ENCODE peak calls at places on chromosomes 6 and 20, in seven cellular contexts. W, V, O, I, R, N and B are unnamed samples.

GRCh38 chr20:52143277-52143676 is 48.3 kb downstream of the ZFP64 start:
- DNase-seq in O (no peak), W (no peak), R (no peak), I (no peak), N (no peak), V (no peak), B (no peak)

GRCh38 chr6:84998223-84998622 is 233.8 kb upstream of the TBX18 start:
- DNase-seq in W (no peak), R (no peak), V (no peak), O (no peak), N (no peak), I (no peak), B (no peak)

GRCh38 chr6:97703661-97704060 is 420.6 kb upstream of the MMS22L start:
- DNase-seq in O (no peak), W (peak; percentile 34), R (no peak), I (no peak), V (no peak), N (no peak), B (no peak)

GRCh38 chr6:75524322-75524972 is 30.8 kb upstream of the FILIP1 start:
- DNase-seq in V (peak; percentile 1), N (no peak), R (peak; percentile 98), W (peak; percentile 97), I (peak; percentile 10), O (peak; percentile 95), B (no peak)

GRCh38 chr6:43299338-43300293 is 1.6 kb downstream of the SLC22A7 start:
- DNase-seq in N (no peak), O (no peak), W (no peak), R (no peak), I (no peak), V (no peak), B (no peak)

GRCh38 chr20:53255102-53255710 is 283.0 kb downstream of the TSHZ2 start:
- DNase-seq in V (no peak), O (no peak), W (no peak), I (no peak), R (no peak), N (no peak), B (no peak)

GRCh38 chr20:22842793-22843192 is 192.3 kb upstream of the SSTR4 start:
- DNase-seq in V (no peak), N (no peak), W (no peak), I (no peak), R (no peak), O (no peak), B (no peak)

GRCh38 chr6:161056451-161056850 is 64.9 kb downstream of the MAP3K4 start:
- DNase-seq in R (no peak), O (no peak), I (no peak), N (no peak), W (no peak), V (no peak), B (no peak)

GRCh38 chr20:1894951-1895673 is at the start of gene SIRPA:
- DNase-seq in I (no peak), W (peak; percentile 73), N (no peak), O (no peak), R (peak; percentile 43), V (peak; percentile 57), B (peak; percentile 39)

GRCh38 chr6:157823523-157824370 is 701 bp downstream of the SNX9 start:
- DNase-seq in O (peak; percentile 67), I (peak; percentile 62), V (peak; percentile 49), N (no peak), R (peak; percentile 60), W (peak; percentile 77), B (no peak)

GRCh38 chr6:100493206-100493888 is 28.6 kb upstream of the SIM1 start:
- DNase-seq in V (peak; percentile 46), I (no peak), R (no peak), O (no peak), W (no peak), N (no peak), B (no peak)

GRCh38 chr6:43878127-43878634 is 108.2 kb downstream of the VEGFA start:
- DNase-seq in I (no peak), V (no peak), W (no peak), N (no peak), O (no peak), R (no peak), B (no peak)

GRCh38 chr6:113699239-113699638 is 157.9 kb upstream of the MARCKS start:
- DNase-seq in W (no peak), R (no peak), O (peak; percentile 29), V (no peak), I (no peak), N (no peak), B (no peak)

GRCh38 chr6:16711551-16712249 is 49.6 kb downstream of the ATXN1 start:
- DNase-seq in O (peak; percentile 59), V (no peak), N (no peak), I (peak; percentile 82), W (no peak), R (peak; percentile 86), B (no peak)

GRCh38 chr6:35668708-35669440 is 19.8 kb downstream of the FKBP5 start:
- DNase-seq in I (no peak), O (no peak), W (peak; percentile 40), N (peak; percentile 42), V (no peak), R (no peak), B (no peak)

GRCh38 chr20:46401478-46401860 is 4.9 kb downstream of the ELMO2 start:
- DNase-seq in I (no peak), W (no peak), V (no peak), R (no peak), N (no peak), O (no peak), B (peak; percentile 17)

GRCh38 chr20:46400253-46400652 is 6.2 kb downstream of the ELMO2 start:
- DNase-seq in W (peak; percentile 74), O (no peak), N (no peak), R (no peak), V (no peak), I (no peak), B (no peak)

GRCh38 chr20:46402236-46402886 is 4.1 kb downstream of the ELMO2 start:
- DNase-seq in W (peak; percentile 58), V (no peak), R (no peak), I (no peak), O (no peak), N (no peak), B (no peak)

GRCh38 chr20:46399401-46399800 is 7.0 kb downstream of the ELMO2 start:
- DNase-seq in R (no peak), I (no peak), O (no peak), N (no peak), V (no peak), W (no peak), B (no peak)

DNA sequence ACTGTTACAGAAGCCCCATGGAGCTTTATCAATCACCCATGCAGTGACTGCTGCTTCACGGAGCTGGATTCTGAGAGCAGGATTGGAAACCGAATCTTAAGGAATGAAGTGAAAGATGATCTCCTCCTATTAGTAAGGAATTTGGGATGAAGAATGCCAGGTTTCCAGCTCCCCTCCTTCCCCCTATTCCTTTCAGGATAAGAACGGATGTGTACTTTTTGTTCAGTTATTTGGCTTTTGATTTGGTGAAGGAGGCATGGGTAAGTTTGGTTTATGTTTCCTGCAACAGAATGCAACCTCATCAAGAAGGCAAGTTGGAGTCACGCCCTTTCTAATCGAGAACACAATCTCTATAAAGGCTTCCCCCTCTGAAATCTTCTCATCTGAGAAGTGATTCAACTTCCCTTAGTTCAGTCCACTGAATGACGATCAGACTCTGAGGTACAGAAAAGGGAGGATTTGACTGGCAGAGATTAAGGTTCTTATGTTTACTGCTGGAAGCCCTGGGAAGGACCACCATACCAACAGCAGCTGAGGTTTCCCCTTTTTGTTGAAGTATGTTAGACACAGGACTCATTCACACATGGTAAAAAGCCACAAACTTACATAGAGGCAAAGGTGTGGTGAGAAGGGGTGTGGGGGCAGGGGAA is 5.5 kb downstream of the ELMO2 start:
- DNase-seq in W (peak; percentile 48), V (peak; percentile 77), N (peak; percentile 56), I (no peak), O (no peak), R (no peak), B (peak; percentile 10)
- H3K4me2 ChIP-seq in W (peak overlapping the region; percentile 86), V (peak overlapping the region; percentile 40), N (peak overlapping the region; percentile 93), I (no peak overlapping the region), O (no peak overlapping the region), R (no peak overlapping the region), B (no peak overlapping the region)

DNA sequence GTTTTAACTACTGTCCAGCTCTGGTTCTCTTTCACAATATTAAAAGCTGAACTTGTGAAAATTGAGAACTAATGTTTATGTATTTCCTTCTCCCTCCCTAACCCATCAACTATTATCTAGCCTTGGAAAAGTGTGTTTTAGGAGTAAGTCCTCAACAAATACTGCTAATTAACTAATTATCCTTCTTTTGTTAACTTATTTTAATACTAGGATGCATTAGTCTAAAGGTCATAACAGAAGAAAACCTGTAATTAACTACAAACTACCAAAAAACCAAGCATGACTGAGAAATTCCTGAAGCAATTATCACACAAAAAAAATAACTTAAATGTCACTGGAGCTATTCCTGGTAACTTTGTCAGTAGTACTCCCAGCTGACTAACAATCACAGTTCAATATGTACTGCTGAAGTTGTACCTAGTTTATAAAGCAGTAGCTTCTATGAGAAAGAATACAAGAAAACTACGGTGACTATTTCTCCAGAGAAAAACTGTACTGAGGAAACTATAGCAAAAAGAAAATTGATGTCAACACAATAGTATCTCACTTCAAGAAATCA is 301.9 kb downstream of the LAMA2 start:
- DNase-seq in V (no peak), R (no peak), N (no peak), I (no peak), W (peak; percentile 51), O (no peak), B (no peak)
- H3K4me2 ChIP-seq in V (no peak overlapping the region), R (no peak overlapping the region), N (no peak overlapping the region), I (peak overlapping the region; percentile 48), W (no peak overlapping the region), O (no peak overlapping the region), B (no peak overlapping the region)

DNA sequence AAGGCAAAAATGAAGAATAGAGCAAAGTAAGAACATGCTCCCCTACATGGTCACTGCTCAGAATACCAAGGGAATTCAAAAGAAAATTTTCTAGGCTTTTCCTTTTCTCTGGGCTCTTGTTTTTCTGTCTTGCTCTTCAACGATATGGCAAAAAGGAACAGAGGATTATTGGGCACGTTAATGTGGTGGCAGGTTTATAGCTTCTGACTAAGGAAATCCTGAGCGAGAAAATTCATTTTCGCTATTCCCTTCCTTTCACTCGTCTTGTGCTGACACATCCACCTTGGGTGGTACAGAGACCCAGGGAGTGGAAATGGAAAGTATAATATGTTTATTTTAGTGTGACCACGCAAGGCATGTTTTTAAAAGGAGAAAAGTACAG is 132.8 kb downstream of the TRIM27 start:
- DNase-seq in V (no peak), O (no peak), W (no peak), I (no peak), N (no peak), R (no peak), B (no peak)
- H3K4me2 ChIP-seq in V (peak overlapping the region; percentile 54), O (peak overlapping the region; percentile 74), W (no peak overlapping the region), I (peak overlapping the region; percentile 84), N (no peak overlapping the region), R (peak overlapping the region; percentile 61), B (no peak overlapping the region)

GRCh38 chr20:62370807-62371587 is 3.9 kb upstream of the LAMA5 start:
- DNase-seq in W (no peak), R (no peak), I (no peak), O (peak; percentile 74), N (no peak), V (no peak), B (no peak)
- H3K4me2 ChIP-seq in W (no peak overlapping the region), R (peak overlapping the region; percentile 91), I (peak overlapping the region; percentile 100), O (peak overlapping the region; percentile 97), N (no peak overlapping the region), V (no peak overlapping the region), B (no peak overlapping the region)

DNA sequence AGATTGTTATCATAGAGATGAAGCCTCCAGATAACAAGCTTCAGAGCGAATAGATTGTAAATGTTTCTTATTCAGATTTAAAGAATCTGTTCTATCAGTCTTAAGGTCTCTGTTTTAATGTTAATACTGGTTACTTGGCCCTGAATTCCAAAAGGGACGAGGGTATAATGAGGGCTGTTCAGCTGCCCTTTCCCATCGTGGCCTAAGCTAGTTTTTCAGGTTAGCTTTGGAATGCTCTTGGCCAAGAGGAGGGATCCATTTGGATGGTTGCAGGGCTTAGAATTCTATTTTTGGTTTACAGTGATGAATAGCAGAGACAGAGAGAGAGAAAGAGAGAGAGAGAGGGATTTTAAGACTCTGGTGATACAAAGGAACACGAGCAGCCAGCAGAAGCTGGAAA is 62.8 kb upstream of the UFL1 start:
- DNase-seq in N (no peak), V (no peak), W (no peak), I (no peak), R (no peak), O (no peak), B (no peak)
- H3K4me2 ChIP-seq in N (no peak overlapping the region), V (peak overlapping the region; percentile 45), W (no peak overlapping the region), I (no peak overlapping the region), R (no peak overlapping the region), O (no peak overlapping the region), B (no peak overlapping the region)